ENCODE peak calls at places on chromosome 18, in seven cellular contexts. One of them, this sample, is unnamed.

GRCh38 chr18:26764177-26764576 is 101.3 kb downstream of the AQP4 start:
- DNase-seq in body of pancreas: no peak
- DNase-seq in foreskin keratinocyte: no peak
- DNase-seq in cardiac muscle cell: no peak
- DNase-seq in lower lobe of right lung: no peak
- DNase-seq in upper lobe of right lung: no peak
- DNase-seq in Panc1: no peak
- DNase-seq in this sample: no peak

GRCh38 chr18:67290421-67290820 is 226.1 kb downstream of the DSEL start:
- DNase-seq in body of pancreas: no peak
- DNase-seq in foreskin keratinocyte: no peak
- DNase-seq in cardiac muscle cell: no peak
- DNase-seq in lower lobe of right lung: no peak
- DNase-seq in upper lobe of right lung: no peak
- DNase-seq in Panc1: no peak
- DNase-seq in this sample: no peak

GRCh38 chr18:10057808-10058791 is 144.3 kb downstream of the VAPA start:
- DNase-seq in body of pancreas: no peak
- DNase-seq in foreskin keratinocyte: no peak
- DNase-seq in cardiac muscle cell: peak; percentile 87
- DNase-seq in lower lobe of right lung: no peak
- DNase-seq in upper lobe of right lung: no peak
- DNase-seq in Panc1: no peak
- DNase-seq in this sample: peak; percentile 15

GRCh38 chr18:24915547-24915946 is 436.4 kb downstream of the ZNF521 start:
- DNase-seq in body of pancreas: no peak
- DNase-seq in foreskin keratinocyte: no peak
- DNase-seq in cardiac muscle cell: peak; percentile 11
- DNase-seq in lower lobe of right lung: no peak
- DNase-seq in upper lobe of right lung: no peak
- DNase-seq in Panc1: no peak
- DNase-seq in this sample: no peak

GRCh38 chr18:9951022-9951859 is 37.4 kb downstream of the VAPA start:
- DNase-seq in body of pancreas: peak; percentile 25
- DNase-seq in foreskin keratinocyte: peak; percentile 41
- DNase-seq in cardiac muscle cell: peak; percentile 80
- DNase-seq in lower lobe of right lung: no peak
- DNase-seq in upper lobe of right lung: no peak
- DNase-seq in Panc1: peak; percentile 27
- DNase-seq in this sample: no peak

GRCh38 chr18:12317664-12318333 is 9.8 kb downstream of the TUBB6 start:
- DNase-seq in body of pancreas: no peak
- DNase-seq in foreskin keratinocyte: no peak
- DNase-seq in cardiac muscle cell: peak; percentile 82
- DNase-seq in lower lobe of right lung: no peak
- DNase-seq in upper lobe of right lung: no peak
- DNase-seq in Panc1: no peak
- DNase-seq in this sample: peak; percentile 47

GRCh38 chr18:37805773-37806380 is 240.3 kb upstream of the CELF4 start:
- DNase-seq in body of pancreas: no peak
- DNase-seq in foreskin keratinocyte: no peak
- DNase-seq in cardiac muscle cell: no peak
- DNase-seq in lower lobe of right lung: no peak
- DNase-seq in upper lobe of right lung: no peak
- DNase-seq in Panc1: no peak
- DNase-seq in this sample: no peak

GRCh38 chr18:72119082-72119481 is 425.1 kb downstream of the CBLN2 start:
- DNase-seq in body of pancreas: no peak
- DNase-seq in foreskin keratinocyte: peak; percentile 8
- DNase-seq in cardiac muscle cell: no peak
- DNase-seq in lower lobe of right lung: no peak
- DNase-seq in upper lobe of right lung: no peak
- DNase-seq in Panc1: no peak
- DNase-seq in this sample: no peak

GRCh38 chr18:48529796-48530195 is 9.0 kb upstream of the CTIF start:
- DNase-seq in body of pancreas: no peak
- DNase-seq in foreskin keratinocyte: peak; percentile 77
- DNase-seq in cardiac muscle cell: peak; percentile 48
- DNase-seq in lower lobe of right lung: no peak
- DNase-seq in upper lobe of right lung: no peak
- DNase-seq in Panc1: no peak
- DNase-seq in this sample: no peak

GRCh38 chr18:8367217-8367988 is 241.8 kb upstream of the RAB12 start:
- DNase-seq in body of pancreas: peak; percentile 76
- DNase-seq in foreskin keratinocyte: no peak
- DNase-seq in cardiac muscle cell: peak; percentile 22
- DNase-seq in lower lobe of right lung: peak; percentile 62
- DNase-seq in upper lobe of right lung: peak; percentile 82
- DNase-seq in Panc1: no peak
- DNase-seq in this sample: no peak

GRCh38 chr18:32160547-32160946 is 29.3 kb upstream of the MEP1B start:
- DNase-seq in body of pancreas: no peak
- DNase-seq in foreskin keratinocyte: peak; percentile 5
- DNase-seq in cardiac muscle cell: no peak
- DNase-seq in lower lobe of right lung: no peak
- DNase-seq in upper lobe of right lung: no peak
- DNase-seq in Panc1: no peak
- DNase-seq in this sample: no peak

GRCh38 chr18:36786686-36787085 is 42.1 kb downstream of the TPGS2 start:
- DNase-seq in body of pancreas: peak; percentile 61
- DNase-seq in foreskin keratinocyte: peak; percentile 32
- DNase-seq in cardiac muscle cell: peak; percentile 93
- DNase-seq in lower lobe of right lung: peak; percentile 63
- DNase-seq in upper lobe of right lung: peak; percentile 71
- DNase-seq in Panc1: no peak
- DNase-seq in this sample: peak; percentile 51

GRCh38 chr18:47050468-47050867 is 15.0 kb upstream of the ELOA2 start:
- DNase-seq in body of pancreas: peak; percentile 26
- DNase-seq in foreskin keratinocyte: no peak
- DNase-seq in cardiac muscle cell: peak; percentile 68
- DNase-seq in lower lobe of right lung: no peak
- DNase-seq in upper lobe of right lung: no peak
- DNase-seq in Panc1: peak; percentile 20
- DNase-seq in this sample: no peak

GRCh38 chr18:7657050-7657449 is 89.9 kb downstream of the PTPRM start:
- DNase-seq in body of pancreas: no peak
- DNase-seq in foreskin keratinocyte: no peak
- DNase-seq in cardiac muscle cell: no peak
- DNase-seq in lower lobe of right lung: no peak
- DNase-seq in upper lobe of right lung: no peak
- DNase-seq in Panc1: no peak
- DNase-seq in this sample: no peak

GRCh38 chr18:7021994-7022840 is 95.4 kb downstream of the LAMA1 start:
- DNase-seq in body of pancreas: peak; percentile 87
- DNase-seq in foreskin keratinocyte: peak; percentile 37
- DNase-seq in cardiac muscle cell: peak; percentile 27
- DNase-seq in lower lobe of right lung: no peak
- DNase-seq in upper lobe of right lung: no peak
- DNase-seq in Panc1: peak; percentile 15
- DNase-seq in this sample: no peak

GRCh38 chr18:35526476-35527120 is 28.8 kb upstream of the INO80C start:
- DNase-seq in body of pancreas: peak; percentile 43
- DNase-seq in foreskin keratinocyte: peak; percentile 23
- DNase-seq in cardiac muscle cell: peak; percentile 72
- DNase-seq in lower lobe of right lung: peak; percentile 59
- DNase-seq in upper lobe of right lung: peak; percentile 71
- DNase-seq in Panc1: no peak
- DNase-seq in this sample: peak; percentile 56

GRCh38 chr18:11393486-11393885 is 215.9 kb upstream of the SLC35G4 start:
- DNase-seq in body of pancreas: no peak
- DNase-seq in foreskin keratinocyte: no peak
- DNase-seq in cardiac muscle cell: peak; percentile 57
- DNase-seq in lower lobe of right lung: no peak
- DNase-seq in upper lobe of right lung: no peak
- DNase-seq in Panc1: no peak
- DNase-seq in this sample: no peak

GRCh38 chr18:47915930-47916329 is 14.5 kb downstream of the SMAD2 start:
- DNase-seq in body of pancreas: no peak
- DNase-seq in foreskin keratinocyte: no peak
- DNase-seq in cardiac muscle cell: no peak
- DNase-seq in lower lobe of right lung: no peak
- DNase-seq in upper lobe of right lung: no peak
- DNase-seq in Panc1: no peak
- DNase-seq in this sample: no peak

GRCh38 chr18:54767094-54767493 is 61.2 kb upstream of the RAB27B start:
- DNase-seq in body of pancreas: peak; percentile 72
- DNase-seq in foreskin keratinocyte: no peak
- DNase-seq in cardiac muscle cell: no peak
- DNase-seq in lower lobe of right lung: no peak
- DNase-seq in upper lobe of right lung: no peak
- DNase-seq in Panc1: peak; percentile 59
- DNase-seq in this sample: no peak

GRCh38 chr18:60846396-60846795 is 473.8 kb upstream of the MC4R start:
- DNase-seq in body of pancreas: no peak
- DNase-seq in foreskin keratinocyte: no peak
- DNase-seq in cardiac muscle cell: no peak
- DNase-seq in lower lobe of right lung: no peak
- DNase-seq in upper lobe of right lung: no peak
- DNase-seq in Panc1: no peak
- DNase-seq in this sample: no peak

GRCh38 chr18:8478166-8478967 is 130.9 kb upstream of the RAB12 start:
- DNase-seq in body of pancreas: peak; percentile 61
- DNase-seq in foreskin keratinocyte: no peak
- DNase-seq in cardiac muscle cell: peak; percentile 62
- DNase-seq in lower lobe of right lung: peak; percentile 54
- DNase-seq in upper lobe of right lung: peak; percentile 81
- DNase-seq in Panc1: peak; percentile 35
- DNase-seq in this sample: peak; percentile 38

GRCh38 chr18:13493071-13493470 is 233.3 kb downstream of the FAM210A start:
- DNase-seq in body of pancreas: no peak
- DNase-seq in foreskin keratinocyte: no peak
- DNase-seq in cardiac muscle cell: no peak
- DNase-seq in lower lobe of right lung: no peak
- DNase-seq in upper lobe of right lung: no peak
- DNase-seq in Panc1: no peak
- DNase-seq in this sample: no peak

GRCh38 chr18:13436596-13436995 is 218.0 kb downstream of the LDLRAD4 start:
- DNase-seq in body of pancreas: no peak
- DNase-seq in foreskin keratinocyte: no peak
- DNase-seq in cardiac muscle cell: no peak
- DNase-seq in lower lobe of right lung: no peak
- DNase-seq in upper lobe of right lung: no peak
- DNase-seq in Panc1: no peak
- DNase-seq in this sample: no peak

GRCh38 chr18:72458256-72458655 is 85.9 kb downstream of the CBLN2 start:
- DNase-seq in body of pancreas: no peak
- DNase-seq in foreskin keratinocyte: peak; percentile 7
- DNase-seq in cardiac muscle cell: no peak
- DNase-seq in lower lobe of right lung: no peak
- DNase-seq in upper lobe of right lung: no peak
- DNase-seq in Panc1: no peak
- DNase-seq in this sample: no peak

GRCh38 chr18:56676639-56677038 is 25.5 kb downstream of the WDR7 start:
- DNase-seq in body of pancreas: no peak
- DNase-seq in foreskin keratinocyte: no peak
- DNase-seq in cardiac muscle cell: no peak
- DNase-seq in lower lobe of right lung: no peak
- DNase-seq in upper lobe of right lung: no peak
- DNase-seq in Panc1: no peak
- DNase-seq in this sample: no peak
- H3K27ac ChIP-seq in body of pancreas: no peak overlapping the region
- H3K27ac ChIP-seq in foreskin keratinocyte: no peak overlapping the region
- H3K27ac ChIP-seq in cardiac muscle cell: peak overlapping the region; percentile 39
- H3K27ac ChIP-seq in lower lobe of right lung: no peak overlapping the region
- H3K27ac ChIP-seq in upper lobe of right lung: no peak overlapping the region
- H3K27ac ChIP-seq in Panc1: no peak overlapping the region
- H3K27ac ChIP-seq in this sample: no peak overlapping the region

GRCh38 chr18:23377669-23378469 is 75.2 kb upstream of the RIOK3 start:
- DNase-seq in body of pancreas: no peak
- DNase-seq in foreskin keratinocyte: peak; percentile 58
- DNase-seq in cardiac muscle cell: peak; percentile 85
- DNase-seq in lower lobe of right lung: no peak
- DNase-seq in upper lobe of right lung: no peak
- DNase-seq in Panc1: peak; percentile 42
- DNase-seq in this sample: no peak
- H3K27ac ChIP-seq in body of pancreas: peak overlapping the region; percentile 26
- H3K27ac ChIP-seq in foreskin keratinocyte: peak overlapping the region; percentile 52
- H3K27ac ChIP-seq in cardiac muscle cell: no peak overlapping the region
- H3K27ac ChIP-seq in lower lobe of right lung: peak overlapping the region; percentile 44
- H3K27ac ChIP-seq in upper lobe of right lung: peak overlapping the region; percentile 32
- H3K27ac ChIP-seq in Panc1: peak overlapping the region; percentile 78
- H3K27ac ChIP-seq in this sample: peak overlapping the region; percentile 98

GRCh38 chr18:62899534-62899933 is 184.2 kb downstream of the PHLPP1 start:
- DNase-seq in body of pancreas: no peak
- DNase-seq in foreskin keratinocyte: no peak
- DNase-seq in cardiac muscle cell: no peak
- DNase-seq in lower lobe of right lung: no peak
- DNase-seq in upper lobe of right lung: no peak
- DNase-seq in Panc1: no peak
- DNase-seq in this sample: no peak

GRCh38 chr18:62897153-62897552 is 181.8 kb downstream of the PHLPP1 start:
- DNase-seq in body of pancreas: no peak
- DNase-seq in foreskin keratinocyte: peak; percentile 54
- DNase-seq in cardiac muscle cell: peak; percentile 23
- DNase-seq in lower lobe of right lung: no peak
- DNase-seq in upper lobe of right lung: no peak
- DNase-seq in Panc1: no peak
- DNase-seq in this sample: no peak

GRCh38 chr18:62898359-62898758 is 183.0 kb downstream of the PHLPP1 start:
- DNase-seq in body of pancreas: no peak
- DNase-seq in foreskin keratinocyte: peak; percentile 23
- DNase-seq in cardiac muscle cell: no peak
- DNase-seq in lower lobe of right lung: no peak
- DNase-seq in upper lobe of right lung: no peak
- DNase-seq in Panc1: no peak
- DNase-seq in this sample: no peak

GRCh38 chr18:62904396-62905285 is 189.3 kb downstream of the PHLPP1 start:
- DNase-seq in body of pancreas: no peak
- DNase-seq in foreskin keratinocyte: no peak
- DNase-seq in cardiac muscle cell: no peak
- DNase-seq in lower lobe of right lung: no peak
- DNase-seq in upper lobe of right lung: no peak
- DNase-seq in Panc1: no peak
- DNase-seq in this sample: no peak

GRCh38 chr18:62900132-62900883 is 185.0 kb downstream of the PHLPP1 start:
- DNase-seq in body of pancreas: no peak
- DNase-seq in foreskin keratinocyte: no peak
- DNase-seq in cardiac muscle cell: no peak
- DNase-seq in lower lobe of right lung: no peak
- DNase-seq in upper lobe of right lung: no peak
- DNase-seq in Panc1: no peak
- DNase-seq in this sample: no peak
- H3K27ac ChIP-seq in body of pancreas: no peak overlapping the region
- H3K27ac ChIP-seq in foreskin keratinocyte: no peak overlapping the region
- H3K27ac ChIP-seq in cardiac muscle cell: no peak overlapping the region
- H3K27ac ChIP-seq in lower lobe of right lung: no peak overlapping the region
- H3K27ac ChIP-seq in upper lobe of right lung: no peak overlapping the region
- H3K27ac ChIP-seq in Panc1: no peak overlapping the region
- H3K27ac ChIP-seq in this sample: no peak overlapping the region

DNA sequence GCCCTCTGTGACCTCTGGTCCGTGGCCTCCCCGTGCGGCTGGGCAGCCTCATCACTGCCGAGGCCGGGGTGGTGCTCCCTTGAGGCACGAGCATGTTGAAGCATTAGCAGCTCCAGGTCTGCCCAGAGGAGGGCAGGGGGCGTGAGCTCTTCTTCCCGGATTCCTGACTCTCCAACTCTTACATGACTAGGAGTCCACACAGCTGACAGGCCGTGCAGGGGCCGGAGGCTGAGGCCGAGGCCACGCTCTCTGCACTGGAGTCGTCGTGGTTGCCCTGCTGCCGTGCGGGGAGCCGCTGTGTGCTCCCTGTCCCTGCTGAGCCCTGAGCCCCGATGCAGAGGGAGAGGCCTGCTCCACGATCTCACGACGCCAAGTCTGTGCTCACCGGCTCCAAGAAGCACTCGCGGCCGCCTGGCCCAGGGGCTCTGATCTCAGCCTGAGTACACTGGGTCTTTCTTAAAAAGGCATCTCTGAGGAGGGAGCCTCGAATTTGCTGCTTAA is 19.4 kb upstream of the KCNG2 start:
- DNase-seq in body of pancreas: no peak
- DNase-seq in foreskin keratinocyte: no peak
- DNase-seq in cardiac muscle cell: no peak
- DNase-seq in lower lobe of right lung: no peak
- DNase-seq in upper lobe of right lung: peak; percentile 59
- DNase-seq in Panc1: no peak
- DNase-seq in this sample: no peak
- H3K27ac ChIP-seq in body of pancreas: no peak overlapping the region
- H3K27ac ChIP-seq in foreskin keratinocyte: no peak overlapping the region
- H3K27ac ChIP-seq in cardiac muscle cell: no peak overlapping the region
- H3K27ac ChIP-seq in lower lobe of right lung: no peak overlapping the region
- H3K27ac ChIP-seq in upper lobe of right lung: no peak overlapping the region
- H3K27ac ChIP-seq in Panc1: no peak overlapping the region
- H3K27ac ChIP-seq in this sample: no peak overlapping the region